ENCODE peak calls at places on chromosome X, in seven cellular contexts. A, D, Q, J, U, K and L are unnamed samples.

GRCh38 chrX:107442914-107443527 is 6.4 kb upstream of the FRMPD3 start:
- DNase-seq in A (no peak), D (no peak), Q (no peak), J (peak), U (no peak), K (no peak), L (no peak)

GRCh38 chrX:38987135-38987780 is 186.0 kb downstream of the MID1IP1 start:
- DNase-seq in A (no peak), D (peak), Q (no peak), J (no peak), U (no peak), K (no peak), L (no peak)

GRCh38 chrX:40262641-40263560 is 165.1 kb upstream of the BCOR start:
- DNase-seq in A (no peak), D (no peak), Q (peak), J (peak), U (no peak), K (no peak), L (no peak)

GRCh38 chrX:38514014-38514854 is 47.1 kb upstream of the TSPAN7 start:
- DNase-seq in A (no peak), D (no peak), Q (no peak), J (no peak), U (no peak), K (no peak), L (no peak)

GRCh38 chrX:13669246-13669689 is 16.3 kb downstream of the TCEANC start:
- DNase-seq in A (peak), D (peak), Q (peak), J (peak), U (no peak), K (peak), L (peak)

GRCh38 chrX:56802921-56803848 is 74.1 kb downstream of the NBDY start:
- DNase-seq in A (peak), D (peak), Q (peak), J (peak), U (peak), K (peak), L (peak)

GRCh38 chrX:21394792-21395191 is 20.6 kb downstream of the CNKSR2 start:
- DNase-seq in A (no peak), D (no peak), Q (no peak), J (no peak), U (no peak), K (no peak), L (no peak)

GRCh38 chrX:51395807-51396728 is 63.4 kb downstream of the NUDT10 start:
- DNase-seq in A (no peak), D (no peak), Q (peak), J (no peak), U (peak), K (peak), L (peak)

GRCh38 chrX:91435465-91435864 is 826 bp downstream of the PABPC5 start:
- DNase-seq in A (no peak), D (no peak), Q (no peak), J (peak), U (no peak), K (no peak), L (no peak)

GRCh38 chrX:129696463-129697155 is 41.9 kb upstream of the APLN start:
- DNase-seq in A (no peak), D (no peak), Q (no peak), J (no peak), U (peak), K (no peak), L (no peak)

GRCh38 chrX:81263067-81263466 is 61.2 kb downstream of the SH3BGRL start:
- DNase-seq in A (no peak), D (no peak), Q (no peak), J (no peak), U (no peak), K (no peak), L (no peak)

GRCh38 chrX:31181377-31182038 is 109.7 kb upstream of the FTHL17 start:
- DNase-seq in A (no peak), D (no peak), Q (no peak), J (no peak), U (no peak), K (no peak), L (no peak)

GRCh38 chrX:118498351-118498750 is 2.7 kb downstream of the DOCK11 start:
- DNase-seq in A (no peak), D (no peak), Q (no peak), J (no peak), U (peak), K (no peak), L (no peak)

GRCh38 chrX:1725472-1725871 is 110.6 kb downstream of the ASMT start:
- DNase-seq in A (no peak), D (no peak), Q (no peak), J (no peak), U (no peak), K (no peak), L (no peak)

GRCh38 chrX:108245462-108245861 is 153.9 kb downstream of the ATG4A start:
- DNase-seq in A (no peak), D (no peak), Q (no peak), J (no peak), U (no peak), K (no peak), L (no peak)

GRCh38 chrX:3939967-3940610 is 226.6 kb upstream of the PRKX start:
- DNase-seq in A (no peak), D (no peak), Q (no peak), J (peak), U (no peak), K (no peak), L (no peak)

GRCh38 chrX:24357101-24357500 is 3.3 kb upstream of the SUPT20HL1 start:
- DNase-seq in A (no peak), D (no peak), Q (no peak), J (no peak), U (no peak), K (no peak), L (no peak)

GRCh38 chrX:81308086-81308852 is 106.4 kb downstream of the SH3BGRL start:
- DNase-seq in A (no peak), D (no peak), Q (no peak), J (no peak), U (no peak), K (no peak), L (no peak)

GRCh38 chrX:12824944-12825343 is 33.7 kb downstream of the PRPS2 start:
- DNase-seq in A (no peak), D (no peak), Q (no peak), J (no peak), U (no peak), K (no peak), L (no peak)

GRCh38 chrX:40647307-40648197 is at the start of gene CXorf38:
- DNase-seq in A (peak), D (peak), Q (peak), J (peak), U (peak), K (peak), L (peak)

GRCh38 chrX:143095841-143096240 is 70.1 kb downstream of the SPANXN4 start:
- DNase-seq in A (no peak), D (no peak), Q (no peak), J (no peak), U (no peak), K (no peak), L (no peak)

GRCh38 chrX:40952855-40953254 is 132.4 kb upstream of the USP9X start:
- DNase-seq in A (peak), D (no peak), Q (no peak), J (no peak), U (no peak), K (no peak), L (no peak)

GRCh38 chrX:149825424-149825823 is 43.7 kb downstream of the MAGEA9 start:
- DNase-seq in A (no peak), D (peak), Q (no peak), J (no peak), U (no peak), K (no peak), L (peak)

GRCh38 chrX:112341598-112341997 is 259.0 kb upstream of the TRPC5 start:
- DNase-seq in A (no peak), D (no peak), Q (no peak), J (no peak), U (no peak), K (no peak), L (no peak)

GRCh38 chrX:2385224-2385623 is 115.6 kb downstream of the DHRSX start:
- DNase-seq in A (no peak), D (no peak), Q (no peak), J (no peak), U (no peak), K (no peak), L (no peak)

GRCh38 chrX:113274345-113274744 is 433.7 kb upstream of the AMOT start:
- DNase-seq in A (no peak), D (no peak), Q (no peak), J (no peak), U (no peak), K (no peak), L (no peak)

GRCh38 chrX:9293051-9293496 is 171.8 kb upstream of the TBL1X start:
- DNase-seq in A (no peak), D (no peak), Q (no peak), J (no peak), U (no peak), K (no peak), L (no peak)

GRCh38 chrX:2894885-2895292 is 34.2 kb downstream of the ARSD start:
- DNase-seq in A (no peak), D (peak), Q (no peak), J (peak), U (no peak), K (no peak), L (no peak)

GRCh38 chrX:132819885-132820284 is 138.5 kb downstream of the HS6ST2 start:
- DNase-seq in A (no peak), D (no peak), Q (no peak), J (no peak), U (no peak), K (no peak), L (no peak)

GRCh38 chrX:20378291-20378920 is 111.7 kb upstream of the RPS6KA3 start:
- DNase-seq in A (peak), D (peak), Q (no peak), J (peak), U (no peak), K (no peak), L (no peak)

GRCh38 chrX:133412246-133412645 is 3.0 kb downstream of the GPC4 start:
- DNase-seq in A (no peak), D (no peak), Q (no peak), J (no peak), U (no peak), K (no peak), L (no peak)

GRCh38 chrX:154091678-154092077 is 5.8 kb downstream of the MECP2 start:
- DNase-seq in A (no peak), D (no peak), Q (no peak), J (peak), U (no peak), K (no peak), L (no peak)

GRCh38 chrX:153763989-153764755 is at the start of gene PLXNB3:
- DNase-seq in A (peak), D (peak), Q (peak), J (peak), U (peak), K (peak), L (peak)

GRCh38 chrX:45992402-45993123 is 552.7 kb downstream of the ZNF674 start:
- DNase-seq in A (no peak), D (no peak), Q (no peak), J (no peak), U (no peak), K (no peak), L (no peak)

GRCh38 chrX:22220941-22221340 is 51.8 kb upstream of the CBLL2 start:
- DNase-seq in A (no peak), D (no peak), Q (no peak), J (no peak), U (no peak), K (no peak), L (no peak)

GRCh38 chrX:74422576-74423288 is 1.4 kb downstream of the SLC16A2 start:
- DNase-seq in A (no peak), D (peak), Q (peak), J (peak), U (peak), K (peak), L (peak)

GRCh38 chrX:119885554-119886428 is 9.9 kb upstream of the AKAP14 start:
- DNase-seq in A (no peak), D (no peak), Q (no peak), J (no peak), U (no peak), K (no peak), L (peak)
- H3K4me3 ChIP-seq in A (no peak), D (no peak), Q (no peak), J (no peak), U (peak), K (no peak), L (peak)

DNA sequence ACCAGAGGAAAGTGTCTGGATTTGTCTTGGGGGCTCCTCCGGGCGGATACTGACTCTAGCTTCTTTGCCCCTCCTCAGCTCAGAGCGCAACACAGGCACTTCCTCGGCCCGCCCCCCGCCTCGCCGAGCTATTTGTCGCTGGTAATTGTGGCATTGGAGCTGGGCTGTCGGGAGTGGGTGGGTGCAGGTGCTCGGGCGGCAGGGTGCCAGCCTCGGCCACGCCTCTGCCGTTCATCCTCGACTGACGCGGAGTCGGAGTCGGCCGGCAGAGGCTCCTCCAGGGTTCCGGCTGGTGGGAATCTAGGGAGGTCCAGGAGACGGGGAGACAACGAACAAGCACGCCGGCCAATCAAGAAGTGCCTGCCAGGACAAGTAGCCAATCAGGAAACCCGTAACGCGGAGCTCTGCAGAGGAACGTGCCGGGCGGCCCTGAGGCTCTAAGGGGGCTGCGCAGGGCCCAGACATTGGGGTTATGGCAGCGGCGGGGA is 3.9 kb upstream of the SYN1 start:
- DNase-seq in A (no peak), D (peak), Q (peak), J (peak), U (peak), K (peak), L (peak)
- H3K4me3 ChIP-seq in A (no peak), D (no peak), Q (no peak), J (no peak), U (peak), K (no peak), L (peak)

GRCh38 chrX:135522878-135523693 is 2.6 kb downstream of the INTS6L start:
- DNase-seq in A (no peak), D (no peak), Q (no peak), J (no peak), U (no peak), K (no peak), L (no peak)

GRCh38 chrX:135520022-135520552 is 373 bp upstream of the INTS6L start:
- DNase-seq in A (no peak), D (no peak), Q (no peak), J (peak), U (no peak), K (no peak), L (no peak)

GRCh38 chrX:135522132-135522530 is 1.7 kb downstream of the INTS6L start:
- DNase-seq in A (no peak), D (no peak), Q (no peak), J (no peak), U (no peak), K (no peak), L (no peak)

GRCh38 chrX:135521405-135522131 is 1.1 kb downstream of the INTS6L start:
- DNase-seq in A (peak), D (peak), Q (peak), J (peak), U (peak), K (peak), L (peak)

GRCh38 chrX:135520553-135521404 is at the start of gene INTS6L:
- DNase-seq in A (peak), D (peak), Q (peak), J (peak), U (peak), K (peak), L (peak)
- H3K4me3 ChIP-seq in A (peak), D (peak), Q (peak), J (peak), U (peak), K (peak), L (peak)

GRCh38 chrX:274904-275475 is 6.2 kb upstream of the PLCXD1 start:
- DNase-seq in A (no peak), D (peak), Q (no peak), J (peak), U (no peak), K (peak), L (no peak)
- H3K4me3 ChIP-seq in A (no peak), D (no peak), Q (no peak), J (no peak), U (peak), K (no peak), L (no peak)

GRCh38 chrX:10618911-10619310 is 1.5 kb downstream of the MID1 start:
- DNase-seq in A (no peak), D (no peak), Q (no peak), J (peak), U (no peak), K (no peak), L (no peak)
- H3K4me3 ChIP-seq in A (no peak), D (peak), Q (peak), J (peak), U (no peak), K (no peak), L (no peak)

DNA sequence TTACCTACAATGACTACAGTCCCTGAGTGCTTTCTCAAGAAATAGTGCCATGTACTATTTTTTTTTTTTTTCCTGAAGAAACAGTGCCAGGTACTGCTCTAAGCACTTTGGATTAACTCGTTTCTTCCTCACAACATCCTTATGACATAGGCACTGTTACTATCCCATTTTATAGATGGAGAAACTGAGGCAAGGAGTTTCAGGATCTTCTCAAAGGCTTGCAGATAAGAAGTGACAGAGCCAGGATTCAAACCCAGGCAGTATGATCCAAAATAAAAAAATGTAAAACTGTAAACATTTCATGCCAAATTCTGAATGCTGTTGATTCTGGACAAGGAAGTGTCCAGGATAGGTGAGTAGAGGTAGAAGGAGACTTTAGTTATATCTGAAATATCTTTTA is 1.1 kb downstream of the FANCB start:
- DNase-seq in A (no peak), D (no peak), Q (no peak), J (no peak), U (no peak), K (no peak), L (no peak)
- H3K4me3 ChIP-seq in A (peak), D (no peak), Q (no peak), J (no peak), U (no peak), K (no peak), L (no peak)

GRCh38 chrX:17373337-17373736 is 1.7 kb upstream of the NHS start:
- DNase-seq in A (no peak), D (no peak), Q (no peak), J (no peak), U (no peak), K (no peak), L (no peak)

GRCh38 chrX:17375361-17375630 is 296 bp downstream of the NHS start:
- DNase-seq in A (no peak), D (no peak), Q (no peak), J (no peak), U (no peak), K (no peak), L (no peak)

GRCh38 chrX:17374619-17375360 is at the start of gene NHS:
- DNase-seq in A (no peak), D (peak), Q (peak), J (peak), U (no peak), K (peak), L (no peak)

GRCh38 chrX:17369294-17369693 is 5.7 kb upstream of the NHS start:
- DNase-seq in A (no peak), D (no peak), Q (no peak), J (no peak), U (no peak), K (no peak), L (no peak)

DNA sequence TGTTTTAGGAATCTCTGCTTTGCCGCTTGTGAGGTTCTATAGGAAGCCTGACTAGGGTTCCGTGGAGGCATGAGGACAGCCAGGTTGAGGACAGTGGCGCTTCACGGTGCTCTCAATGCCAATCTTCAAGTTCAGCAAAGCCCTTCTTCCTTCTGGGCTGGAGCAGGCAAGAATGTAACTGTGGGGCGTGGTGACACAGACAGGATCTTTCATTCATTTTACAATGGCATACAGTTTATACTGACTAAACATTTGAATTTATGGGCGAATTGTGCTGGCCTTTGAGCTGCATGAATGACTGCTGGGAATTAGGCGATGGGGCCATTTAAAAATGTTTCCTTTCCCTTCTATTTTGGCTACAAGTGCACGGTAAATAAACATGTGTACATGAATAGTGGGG is 2.9 kb upstream of the NHS start:
- DNase-seq in A (no peak), D (peak), Q (no peak), J (no peak), U (no peak), K (no peak), L (no peak)
- H3K4me3 ChIP-seq in A (no peak), D (no peak), Q (no peak), J (no peak), U (no peak), K (no peak), L (no peak)

DNA sequence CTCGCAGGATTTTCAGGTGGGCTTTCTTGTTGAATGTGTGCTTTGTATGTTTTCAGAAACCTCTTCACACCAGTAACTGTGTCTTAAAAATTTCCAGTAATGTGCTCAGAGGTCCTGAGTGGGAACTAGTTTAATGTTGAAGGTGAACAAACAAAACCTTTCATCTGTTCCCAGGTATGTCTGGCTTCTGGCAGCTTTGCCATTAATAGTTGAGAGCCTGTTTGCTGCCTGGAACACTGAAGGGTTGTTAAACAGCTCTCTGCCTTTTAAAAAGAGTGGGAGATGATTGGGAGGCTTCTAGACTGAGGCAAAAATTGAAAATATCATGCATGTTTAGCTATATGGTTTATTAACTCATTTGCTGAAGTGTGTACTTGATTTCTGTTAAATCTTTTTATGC is 161.2 kb upstream of the AGTR2 start:
- DNase-seq in A (no peak), D (no peak), Q (no peak), J (no peak), U (no peak), K (no peak), L (no peak)
- H3K4me3 ChIP-seq in A (no peak), D (no peak), Q (no peak), J (no peak), U (no peak), K (no peak), L (no peak)

GRCh38 chrX:79096339-79096638 is 48.2 kb upstream of the GPR174 start:
- DNase-seq in A (no peak), D (no peak), Q (no peak), J (no peak), U (no peak), K (no peak), L (no peak)
- H3K4me3 ChIP-seq in A (no peak), D (no peak), Q (no peak), J (no peak), U (no peak), K (no peak), L (peak)

GRCh38 chrX:155876704-155877103 is 4.4 kb upstream of the VAMP7 start:
- DNase-seq in A (no peak), D (no peak), Q (no peak), J (no peak), U (no peak), K (no peak), L (no peak)
- H3K4me3 ChIP-seq in A (no peak), D (no peak), Q (no peak), J (no peak), U (no peak), K (no peak), L (no peak)